ENCODE peak calls at places on chromosomes 6 and 20, in eight cellular contexts. A, W, Q, E, B, O, I and H are unnamed samples.
A peak's percentile ranks its signal among the peaks of the same experiment; 100 is the strongest.

GRCh38 chr20:59007758-59008511 is 881 bp upstream of the CTSZ start:
- DNase-seq in O (peak; percentile 55), I (peak; percentile 71), A (no peak), B (no peak), E (no peak), Q (peak; percentile 44), W (peak; percentile 88), H (no peak)

GRCh38 chr20:31841928-31842327 is 3.5 kb downstream of the FOXS1 start:
- DNase-seq in Q (no peak), I (peak; percentile 54), A (no peak), W (no peak), B (peak; percentile 66), E (no peak), O (peak; percentile 37), H (no peak)

GRCh38 chr6:82506526-82506925 is 142.9 kb downstream of the TPBG start:
- DNase-seq in A (no peak), W (no peak), E (no peak), I (no peak), O (no peak), Q (no peak), B (no peak), H (no peak)

GRCh38 chr6:114339706-114340105 is 3.1 kb downstream of the HS3ST5 start:
- DNase-seq in W (no peak), E (no peak), B (no peak), I (no peak), A (no peak), Q (no peak), O (no peak), H (no peak)

GRCh38 chr20:60680554-60680953 is 571.5 kb upstream of the CDH4 start:
- DNase-seq in I (no peak), O (no peak), W (no peak), B (no peak), A (no peak), Q (no peak), E (no peak), H (no peak)

GRCh38 chr6:5999688-6000608 is 6.8 kb downstream of the NRN1 start:
- DNase-seq in B (no peak), I (no peak), A (no peak), E (no peak), O (no peak), Q (no peak), W (no peak), H (no peak)

GRCh38 chr20:24337074-24337473 is 132.4 kb upstream of the SYNDIG1 start:
- DNase-seq in B (no peak), W (no peak), I (no peak), E (no peak), Q (no peak), O (no peak), A (no peak), H (no peak)

GRCh38 chr20:36836591-36837329 is 39.2 kb upstream of the TLDC2 start:
- DNase-seq in W (peak; percentile 91), I (no peak), A (peak; percentile 72), Q (peak; percentile 55), B (peak; percentile 67), E (peak; percentile 68), O (peak; percentile 89), H (peak; percentile 65)

GRCh38 chr6:123127807-123128206 is 131.8 kb downstream of the CLVS2 start:
- DNase-seq in O (peak; percentile 6), A (no peak), I (no peak), E (no peak), B (no peak), W (no peak), Q (no peak), H (no peak)

GRCh38 chr6:45917439-45917838 is 98.2 kb downstream of the CLIC5 start:
- DNase-seq in O (no peak), E (no peak), B (no peak), Q (no peak), W (no peak), I (no peak), A (no peak), H (no peak)

GRCh38 chr6:40999498-41000070 is 39.4 kb downstream of the UNC5CL start:
- DNase-seq in E (peak; percentile 36), O (peak; percentile 83), W (peak; percentile 55), B (peak; percentile 84), Q (peak; percentile 49), A (peak; percentile 81), I (peak; percentile 61), H (peak; percentile 74)

GRCh38 chr20:1860446-1860845 is 34.8 kb upstream of the SIRPA start:
- DNase-seq in O (no peak), A (no peak), W (no peak), Q (no peak), I (no peak), B (no peak), E (no peak), H (no peak)

GRCh38 chr6:147141690-147142308 is 62.4 kb upstream of the STXBP5 start:
- DNase-seq in B (no peak), O (peak; percentile 51), W (no peak), A (no peak), E (no peak), I (no peak), Q (no peak), H (no peak)

GRCh38 chr6:56359201-56359899 is 112.0 kb upstream of the COL21A1 start:
- DNase-seq in E (peak; percentile 72), O (peak; percentile 75), B (peak; percentile 70), A (peak; percentile 86), W (peak; percentile 68), Q (peak; percentile 28), I (peak; percentile 70), H (peak; percentile 82)

GRCh38 chr20:59850018-59850641 is 83.3 kb downstream of the SYCP2 start:
- DNase-seq in Q (no peak), I (no peak), E (peak; percentile 28), W (peak; percentile 45), O (peak; percentile 38), B (no peak), A (no peak), H (peak; percentile 30)

DNA sequence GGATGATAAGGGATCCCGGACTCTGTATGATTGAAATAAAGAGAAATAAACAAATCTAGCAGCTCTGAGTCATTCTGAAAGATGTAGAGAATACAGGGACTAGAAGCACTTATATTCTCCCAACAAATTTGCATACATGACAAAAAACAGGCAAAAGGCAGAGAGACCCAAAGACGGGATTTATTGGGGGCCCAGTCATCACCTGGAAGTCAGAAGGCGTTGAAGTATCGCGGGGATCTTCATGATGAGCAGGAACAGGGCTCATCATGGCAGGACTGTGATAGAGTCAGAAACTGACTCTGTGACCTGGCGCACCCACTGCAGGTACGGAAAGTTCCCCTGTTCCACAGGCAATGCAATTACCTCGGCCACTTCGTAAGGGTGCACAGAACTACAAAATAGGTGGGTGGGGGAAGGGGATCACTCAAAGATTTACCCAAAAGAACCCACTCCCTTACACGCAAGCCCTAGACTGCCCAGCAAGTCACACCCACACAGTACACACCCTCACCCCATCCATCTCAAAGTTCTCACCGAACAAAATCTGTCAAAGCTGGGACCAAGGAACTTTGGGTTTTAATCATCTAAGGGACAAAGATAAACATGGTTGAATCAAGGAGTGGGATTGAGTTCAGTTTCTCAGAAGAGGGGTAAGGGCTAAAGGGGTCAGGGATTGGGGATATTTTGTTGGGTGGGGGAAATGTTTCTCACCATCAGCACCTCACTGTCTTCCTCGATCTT is 1.4 kb downstream of the CUTA start:
- DNase-seq in W (no peak), E (no peak), Q (no peak), B (no peak), O (no peak), I (no peak), A (no peak), H (no peak)
- H3K4me1 ChIP-seq in W (peaks cover 66% of the 10 kb centered on the region), E (peaks cover 13% of the 10 kb centered on the region), Q (peaks cover 23% of the 10 kb centered on the region), B (peaks cover 5% of the 10 kb centered on the region), O (peaks cover 50% of the 10 kb centered on the region), I (no peaks in the 10 kb centered on the region), A (peaks cover 45% of the 10 kb centered on the region), H (peaks cover 28% of the 10 kb centered on the region)

GRCh38 chr6:37155394-37156312 is 14.3 kb upstream of the PIM1 start:
- DNase-seq in Q (no peak), B (no peak), E (no peak), A (no peak), W (peak; percentile 97), I (no peak), O (peak; percentile 76), H (no peak)
- H3K4me3 ChIP-seq in Q (no peak overlapping the region), B (no peak overlapping the region), E (no peak overlapping the region), A (no peak overlapping the region), W (peak overlapping the region; percentile 58), I (no peak overlapping the region), O (no peak overlapping the region), H (no peak overlapping the region)

GRCh38 chr6:150753404-150754184 is 111.9 kb upstream of the MTHFD1L start:
- DNase-seq in Q (no peak), O (no peak), A (no peak), I (no peak), W (no peak), B (no peak), E (no peak), H (no peak)

GRCh38 chr6:150756170-150756569 is 109.3 kb upstream of the MTHFD1L start:
- DNase-seq in A (no peak), W (no peak), Q (no peak), O (no peak), I (no peak), E (no peak), B (no peak), H (no peak)

GRCh38 chr6:150755042-150755441 is 110.5 kb upstream of the MTHFD1L start:
- DNase-seq in B (no peak), O (no peak), W (no peak), Q (no peak), E (no peak), I (no peak), A (no peak), H (no peak)

GRCh38 chr6:150752409-150752808 is 113.1 kb upstream of the MTHFD1L start:
- DNase-seq in O (no peak), A (no peak), E (no peak), W (no peak), Q (no peak), I (no peak), B (no peak), H (no peak)

DNA sequence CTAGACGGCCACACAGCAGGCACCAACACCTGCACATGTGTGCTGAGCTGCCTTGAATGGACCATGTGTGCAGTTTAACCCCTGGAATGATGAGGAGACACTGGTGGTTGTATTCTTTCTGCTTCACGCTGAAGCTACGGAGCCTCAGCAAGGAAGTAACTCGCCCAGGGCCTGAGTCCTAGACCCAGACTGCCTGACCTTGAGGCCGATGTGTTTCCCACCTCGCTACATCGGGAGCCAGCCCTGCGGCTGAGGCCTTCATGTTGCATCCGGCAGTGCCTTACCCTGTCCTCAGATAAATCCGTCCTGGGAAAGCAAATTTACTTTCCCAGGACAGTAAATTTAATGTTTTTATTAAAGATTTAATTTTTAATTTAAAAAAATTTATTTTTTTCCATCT is 110.0 kb upstream of the MTHFD1L start:
- DNase-seq in W (no peak), B (no peak), O (no peak), A (peak; percentile 50), I (no peak), E (no peak), Q (no peak), H (no peak)
- H3K4me1 ChIP-seq in W (no peaks in the 10 kb centered on the region), B (peaks cover 6% of the 10 kb centered on the region), O (no peaks in the 10 kb centered on the region), A (peaks cover 19% of the 10 kb centered on the region), I (no peaks in the 10 kb centered on the region), E (no peaks in the 10 kb centered on the region), Q (no peaks in the 10 kb centered on the region), H (peaks cover 8% of the 10 kb centered on the region)

DNA sequence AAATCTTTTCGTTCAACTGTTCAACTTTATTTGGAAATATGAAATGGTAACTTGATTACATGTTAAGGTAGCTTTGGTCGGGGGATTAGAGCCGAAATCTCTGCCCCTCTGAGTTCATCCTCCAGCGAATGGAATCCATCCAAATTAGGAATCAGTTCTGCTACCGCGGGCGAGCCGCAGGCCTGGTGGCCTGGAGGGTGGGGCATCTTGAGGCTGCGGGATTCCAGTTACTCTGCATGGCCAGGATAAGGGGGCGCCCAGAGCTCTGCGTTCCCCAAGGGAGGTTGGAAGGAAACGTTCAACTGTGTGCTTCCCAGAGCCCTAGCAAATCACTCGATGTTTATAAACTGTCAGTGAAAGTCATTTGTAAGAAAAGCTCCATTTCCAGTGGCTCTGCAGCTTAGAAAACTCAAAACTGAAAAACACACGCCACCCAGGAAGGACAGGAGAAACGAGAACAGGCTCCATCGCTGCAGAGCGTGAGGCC is 262.2 kb downstream of the TAF4 start:
- DNase-seq in B (no peak), I (no peak), A (no peak), W (no peak), E (no peak), O (no peak), Q (no peak), H (no peak)
- H3K4me3 ChIP-seq in B (no peak overlapping the region), I (no peak overlapping the region), A (no peak overlapping the region), W (no peak overlapping the region), E (no peak overlapping the region), O (no peak overlapping the region), Q (no peak overlapping the region), H (no peak overlapping the region)